ENCODE peak calls at places on chromosome 12, in eight cellular contexts. One of them, this sample, is unnamed.

GRCh38 chr12:96359328-96359727 is 40.9 kb downstream of the CDK17 start:
- DNase-seq in IMR-90: no peak
- DNase-seq in cardiac muscle cell: no peak
- DNase-seq in upper lobe of right lung: no peak
- DNase-seq in central memory CD8-positive, alpha-beta T cell: no peak
- DNase-seq in fibroblast of mammary gland: peak
- DNase-seq in COLO829: no peak
- DNase-seq in amniotic stem cell: no peak
- DNase-seq in this sample: no peak

GRCh38 chr12:67981236-67982164 is 7.7 kb upstream of the IFNG-AS1 start:
- DNase-seq in IMR-90: peak
- DNase-seq in cardiac muscle cell: no peak
- DNase-seq in upper lobe of right lung: no peak
- DNase-seq in central memory CD8-positive, alpha-beta T cell: no peak
- DNase-seq in fibroblast of mammary gland: peak
- DNase-seq in COLO829: peak
- DNase-seq in amniotic stem cell: peak
- DNase-seq in this sample: no peak

GRCh38 chr12:50258167-50258551 is 25.2 kb downstream of the LIMA1 start:
- DNase-seq in IMR-90: no peak
- DNase-seq in cardiac muscle cell: no peak
- DNase-seq in upper lobe of right lung: no peak
- DNase-seq in central memory CD8-positive, alpha-beta T cell: no peak
- DNase-seq in fibroblast of mammary gland: no peak
- DNase-seq in COLO829: no peak
- DNase-seq in amniotic stem cell: no peak
- DNase-seq in this sample: no peak

GRCh38 chr12:109759595-109759994 is 46.0 kb downstream of the FAM222A start:
- DNase-seq in IMR-90: no peak
- DNase-seq in cardiac muscle cell: peak
- DNase-seq in upper lobe of right lung: no peak
- DNase-seq in central memory CD8-positive, alpha-beta T cell: no peak
- DNase-seq in fibroblast of mammary gland: no peak
- DNase-seq in COLO829: no peak
- DNase-seq in amniotic stem cell: no peak
- DNase-seq in this sample: peak

GRCh38 chr12:49188205-49188915 is 520 bp downstream of the TUBA1A start:
- DNase-seq in IMR-90: peak
- DNase-seq in cardiac muscle cell: peak
- DNase-seq in upper lobe of right lung: peak
- DNase-seq in central memory CD8-positive, alpha-beta T cell: peak
- DNase-seq in fibroblast of mammary gland: peak
- DNase-seq in COLO829: peak
- DNase-seq in amniotic stem cell: no peak
- DNase-seq in this sample: peak

GRCh38 chr12:112807452-112807851 is 15.9 kb downstream of the RPH3A start:
- DNase-seq in IMR-90: no peak
- DNase-seq in cardiac muscle cell: no peak
- DNase-seq in upper lobe of right lung: no peak
- DNase-seq in central memory CD8-positive, alpha-beta T cell: no peak
- DNase-seq in fibroblast of mammary gland: no peak
- DNase-seq in COLO829: no peak
- DNase-seq in amniotic stem cell: no peak
- DNase-seq in this sample: no peak

GRCh38 chr12:30308010-30308717 is 387.5 kb downstream of the IPO8 start:
- DNase-seq in IMR-90: no peak
- DNase-seq in cardiac muscle cell: no peak
- DNase-seq in upper lobe of right lung: no peak
- DNase-seq in central memory CD8-positive, alpha-beta T cell: no peak
- DNase-seq in fibroblast of mammary gland: no peak
- DNase-seq in COLO829: no peak
- DNase-seq in amniotic stem cell: no peak
- DNase-seq in this sample: no peak

GRCh38 chr12:27400856-27401255 is 45.7 kb upstream of the SMCO2 start:
- DNase-seq in IMR-90: no peak
- DNase-seq in cardiac muscle cell: no peak
- DNase-seq in upper lobe of right lung: no peak
- DNase-seq in central memory CD8-positive, alpha-beta T cell: no peak
- DNase-seq in fibroblast of mammary gland: no peak
- DNase-seq in COLO829: no peak
- DNase-seq in amniotic stem cell: no peak
- DNase-seq in this sample: no peak

GRCh38 chr12:113604666-113605065 is 133.0 kb upstream of the LHX5 start:
- DNase-seq in IMR-90: no peak
- DNase-seq in cardiac muscle cell: no peak
- DNase-seq in upper lobe of right lung: no peak
- DNase-seq in central memory CD8-positive, alpha-beta T cell: no peak
- DNase-seq in fibroblast of mammary gland: no peak
- DNase-seq in COLO829: no peak
- DNase-seq in amniotic stem cell: no peak
- DNase-seq in this sample: no peak

GRCh38 chr12:72453079-72453478 is 180.9 kb downstream of the TRHDE start:
- DNase-seq in IMR-90: no peak
- DNase-seq in cardiac muscle cell: no peak
- DNase-seq in upper lobe of right lung: no peak
- DNase-seq in central memory CD8-positive, alpha-beta T cell: no peak
- DNase-seq in fibroblast of mammary gland: no peak
- DNase-seq in COLO829: no peak
- DNase-seq in amniotic stem cell: no peak
- DNase-seq in this sample: no peak

GRCh38 chr12:65634626-65635331 is 189.5 kb upstream of the HMGA2 start:
- DNase-seq in IMR-90: peak
- DNase-seq in cardiac muscle cell: no peak
- DNase-seq in upper lobe of right lung: no peak
- DNase-seq in central memory CD8-positive, alpha-beta T cell: no peak
- DNase-seq in fibroblast of mammary gland: peak
- DNase-seq in COLO829: no peak
- DNase-seq in amniotic stem cell: no peak
- DNase-seq in this sample: no peak

GRCh38 chr12:24728366-24728765 is 220.5 kb downstream of the BCAT1 start:
- DNase-seq in IMR-90: peak
- DNase-seq in cardiac muscle cell: peak
- DNase-seq in upper lobe of right lung: no peak
- DNase-seq in central memory CD8-positive, alpha-beta T cell: no peak
- DNase-seq in fibroblast of mammary gland: peak
- DNase-seq in COLO829: peak
- DNase-seq in amniotic stem cell: peak
- DNase-seq in this sample: no peak

GRCh38 chr12:47277972-47278448 is 198.3 kb upstream of the AMIGO2 start:
- DNase-seq in IMR-90: peak
- DNase-seq in cardiac muscle cell: no peak
- DNase-seq in upper lobe of right lung: no peak
- DNase-seq in central memory CD8-positive, alpha-beta T cell: no peak
- DNase-seq in fibroblast of mammary gland: peak
- DNase-seq in COLO829: peak
- DNase-seq in amniotic stem cell: peak
- DNase-seq in this sample: no peak

GRCh38 chr12:132429122-132429931 is 60.6 kb upstream of the FBRSL1 start:
- DNase-seq in IMR-90: no peak
- DNase-seq in cardiac muscle cell: peak
- DNase-seq in upper lobe of right lung: no peak
- DNase-seq in central memory CD8-positive, alpha-beta T cell: no peak
- DNase-seq in fibroblast of mammary gland: no peak
- DNase-seq in COLO829: no peak
- DNase-seq in amniotic stem cell: no peak
- DNase-seq in this sample: peak

GRCh38 chr12:1795221-1795784 is 25.1 kb upstream of the LRTM2 start:
- DNase-seq in IMR-90: no peak
- DNase-seq in cardiac muscle cell: no peak
- DNase-seq in upper lobe of right lung: peak
- DNase-seq in central memory CD8-positive, alpha-beta T cell: no peak
- DNase-seq in fibroblast of mammary gland: no peak
- DNase-seq in COLO829: no peak
- DNase-seq in amniotic stem cell: no peak
- DNase-seq in this sample: peak

GRCh38 chr12:124496584-124496983 is 70.8 kb downstream of the NCOR2 start:
- DNase-seq in IMR-90: peak
- DNase-seq in cardiac muscle cell: no peak
- DNase-seq in upper lobe of right lung: no peak
- DNase-seq in central memory CD8-positive, alpha-beta T cell: no peak
- DNase-seq in fibroblast of mammary gland: peak
- DNase-seq in COLO829: no peak
- DNase-seq in amniotic stem cell: no peak
- DNase-seq in this sample: peak

GRCh38 chr12:75656650-75657049 is 145.2 kb upstream of the KRR1 start:
- DNase-seq in IMR-90: peak
- DNase-seq in cardiac muscle cell: no peak
- DNase-seq in upper lobe of right lung: no peak
- DNase-seq in central memory CD8-positive, alpha-beta T cell: no peak
- DNase-seq in fibroblast of mammary gland: peak
- DNase-seq in COLO829: no peak
- DNase-seq in amniotic stem cell: peak
- DNase-seq in this sample: no peak

GRCh38 chr12:53190108-53190729 is 9.5 kb upstream of the CSAD start:
- DNase-seq in IMR-90: peak
- DNase-seq in cardiac muscle cell: peak
- DNase-seq in upper lobe of right lung: peak
- DNase-seq in central memory CD8-positive, alpha-beta T cell: no peak
- DNase-seq in fibroblast of mammary gland: peak
- DNase-seq in COLO829: no peak
- DNase-seq in amniotic stem cell: no peak
- DNase-seq in this sample: peak

GRCh38 chr12:12586879-12587675 is 24.4 kb upstream of the DUSP16 start:
- DNase-seq in IMR-90: no peak
- DNase-seq in cardiac muscle cell: no peak
- DNase-seq in upper lobe of right lung: no peak
- DNase-seq in central memory CD8-positive, alpha-beta T cell: no peak
- DNase-seq in fibroblast of mammary gland: no peak
- DNase-seq in COLO829: no peak
- DNase-seq in amniotic stem cell: no peak
- DNase-seq in this sample: no peak

GRCh38 chr12:93803408-93803807 is 126.2 kb downstream of the CRADD start:
- DNase-seq in IMR-90: peak
- DNase-seq in cardiac muscle cell: no peak
- DNase-seq in upper lobe of right lung: no peak
- DNase-seq in central memory CD8-positive, alpha-beta T cell: no peak
- DNase-seq in fibroblast of mammary gland: peak
- DNase-seq in COLO829: no peak
- DNase-seq in amniotic stem cell: no peak
- DNase-seq in this sample: no peak

GRCh38 chr12:81758421-81759214 is 532 bp downstream of the PPFIA2 start:
- DNase-seq in IMR-90: no peak
- DNase-seq in cardiac muscle cell: peak
- DNase-seq in upper lobe of right lung: peak
- DNase-seq in central memory CD8-positive, alpha-beta T cell: no peak
- DNase-seq in fibroblast of mammary gland: peak
- DNase-seq in COLO829: no peak
- DNase-seq in amniotic stem cell: no peak
- DNase-seq in this sample: peak

GRCh38 chr12:4997939-4998338 is 45.7 kb upstream of the KCNA5 start:
- DNase-seq in IMR-90: peak
- DNase-seq in cardiac muscle cell: no peak
- DNase-seq in upper lobe of right lung: no peak
- DNase-seq in central memory CD8-positive, alpha-beta T cell: no peak
- DNase-seq in fibroblast of mammary gland: peak
- DNase-seq in COLO829: no peak
- DNase-seq in amniotic stem cell: peak
- DNase-seq in this sample: no peak

GRCh38 chr12:2503036-2503435 is 291.7 kb upstream of the FKBP4 start:
- DNase-seq in IMR-90: no peak
- DNase-seq in cardiac muscle cell: no peak
- DNase-seq in upper lobe of right lung: no peak
- DNase-seq in central memory CD8-positive, alpha-beta T cell: no peak
- DNase-seq in fibroblast of mammary gland: no peak
- DNase-seq in COLO829: no peak
- DNase-seq in amniotic stem cell: no peak
- DNase-seq in this sample: no peak

GRCh38 chr12:117188961-117189724 is 1.1 kb downstream of the FBXO21 start:
- DNase-seq in IMR-90: peak
- DNase-seq in cardiac muscle cell: no peak
- DNase-seq in upper lobe of right lung: no peak
- DNase-seq in central memory CD8-positive, alpha-beta T cell: no peak
- DNase-seq in fibroblast of mammary gland: peak
- DNase-seq in COLO829: no peak
- DNase-seq in amniotic stem cell: no peak
- DNase-seq in this sample: no peak

GRCh38 chr12:62714409-62715075 is 220.4 kb downstream of the PPM1H start:
- DNase-seq in IMR-90: no peak
- DNase-seq in cardiac muscle cell: no peak
- DNase-seq in upper lobe of right lung: no peak
- DNase-seq in central memory CD8-positive, alpha-beta T cell: no peak
- DNase-seq in fibroblast of mammary gland: no peak
- DNase-seq in COLO829: no peak
- DNase-seq in amniotic stem cell: no peak
- DNase-seq in this sample: no peak

GRCh38 chr12:6821271-6821673 is 349 bp upstream of the GPR162 start:
- DNase-seq in IMR-90: peak
- DNase-seq in cardiac muscle cell: peak
- DNase-seq in upper lobe of right lung: peak
- DNase-seq in central memory CD8-positive, alpha-beta T cell: no peak
- DNase-seq in fibroblast of mammary gland: peak
- DNase-seq in COLO829: no peak
- DNase-seq in amniotic stem cell: no peak
- DNase-seq in this sample: peak

GRCh38 chr12:89134213-89134770 is 218.0 kb downstream of the DUSP6 start:
- DNase-seq in IMR-90: no peak
- DNase-seq in cardiac muscle cell: peak
- DNase-seq in upper lobe of right lung: no peak
- DNase-seq in central memory CD8-positive, alpha-beta T cell: no peak
- DNase-seq in fibroblast of mammary gland: no peak
- DNase-seq in COLO829: no peak
- DNase-seq in amniotic stem cell: no peak
- DNase-seq in this sample: no peak

GRCh38 chr12:58455146-58455545 is 465.2 kb downstream of the LRIG3 start:
- DNase-seq in IMR-90: peak
- DNase-seq in cardiac muscle cell: no peak
- DNase-seq in upper lobe of right lung: no peak
- DNase-seq in central memory CD8-positive, alpha-beta T cell: no peak
- DNase-seq in fibroblast of mammary gland: no peak
- DNase-seq in COLO829: no peak
- DNase-seq in amniotic stem cell: no peak
- DNase-seq in this sample: no peak

GRCh38 chr12:23569388-23569787 is 380.1 kb downstream of the SOX5 start:
- DNase-seq in IMR-90: no peak
- DNase-seq in cardiac muscle cell: no peak
- DNase-seq in upper lobe of right lung: no peak
- DNase-seq in central memory CD8-positive, alpha-beta T cell: no peak
- DNase-seq in fibroblast of mammary gland: no peak
- DNase-seq in COLO829: no peak
- DNase-seq in amniotic stem cell: no peak
- DNase-seq in this sample: no peak

GRCh38 chr12:51973560-51973959 is 22.1 kb downstream of the ACVR1B start:
- DNase-seq in IMR-90: peak
- DNase-seq in cardiac muscle cell: no peak
- DNase-seq in upper lobe of right lung: no peak
- DNase-seq in central memory CD8-positive, alpha-beta T cell: no peak
- DNase-seq in fibroblast of mammary gland: peak
- DNase-seq in COLO829: no peak
- DNase-seq in amniotic stem cell: no peak
- DNase-seq in this sample: no peak

GRCh38 chr12:24066097-24066496 is 116.6 kb upstream of the SOX5 start:
- DNase-seq in IMR-90: no peak
- DNase-seq in cardiac muscle cell: no peak
- DNase-seq in upper lobe of right lung: no peak
- DNase-seq in central memory CD8-positive, alpha-beta T cell: no peak
- DNase-seq in fibroblast of mammary gland: no peak
- DNase-seq in COLO829: no peak
- DNase-seq in amniotic stem cell: no peak
- DNase-seq in this sample: no peak

GRCh38 chr12:3809357-3810015 is 56.6 kb upstream of the CRACR2A start:
- DNase-seq in IMR-90: no peak
- DNase-seq in cardiac muscle cell: no peak
- DNase-seq in upper lobe of right lung: no peak
- DNase-seq in central memory CD8-positive, alpha-beta T cell: no peak
- DNase-seq in fibroblast of mammary gland: no peak
- DNase-seq in COLO829: no peak
- DNase-seq in amniotic stem cell: no peak
- DNase-seq in this sample: no peak

GRCh38 chr12:124904306-124905098 is 9.9 kb downstream of the UBC start:
- DNase-seq in IMR-90: peak
- DNase-seq in cardiac muscle cell: peak
- DNase-seq in upper lobe of right lung: peak
- DNase-seq in central memory CD8-positive, alpha-beta T cell: no peak
- DNase-seq in fibroblast of mammary gland: peak
- DNase-seq in COLO829: peak
- DNase-seq in amniotic stem cell: peak
- DNase-seq in this sample: peak

GRCh38 chr12:48820406-48820805 is 2.1 kb downstream of the CACNB3 start:
- DNase-seq in IMR-90: no peak
- DNase-seq in cardiac muscle cell: no peak
- DNase-seq in upper lobe of right lung: no peak
- DNase-seq in central memory CD8-positive, alpha-beta T cell: no peak
- DNase-seq in fibroblast of mammary gland: no peak
- DNase-seq in COLO829: no peak
- DNase-seq in amniotic stem cell: no peak
- DNase-seq in this sample: no peak